ENCODE peak calls at places on chromosomes 12 and 14, in seven cellular contexts. K is fibroblast of mammary gland, Y is AG04450, W is psoas muscle, F is cardiac muscle cell, O is hepatocyte, U is uterus. C is an unnamed sample.
A peak's percentile ranks its signal among the peaks of the same experiment; 100 is the strongest.

GRCh38 chr12:16300222-16300621 is 22.7 kb upstream of the SLC15A5 start:
- DNase-seq in Y (no peak), O (no peak), U (no peak), F (peak; percentile 66), K (peak; percentile 56), W (no peak), C (no peak)

GRCh38 chr12:11885261-11886038 is 185.3 kb upstream of the BCL2L14 start:
- DNase-seq in W (no peak), Y (peak; percentile 42), F (peak; percentile 72), K (peak; percentile 31), U (no peak), O (peak; percentile 53), C (no peak)

GRCh38 chr14:51562816-51563215 is 88.9 kb upstream of the FRMD6 start:
- DNase-seq in U (no peak), K (peak; percentile 74), Y (no peak), W (no peak), F (no peak), O (no peak), C (no peak)

GRCh38 chr12:13173012-13173441 is 23.5 kb upstream of the EMP1 start:
- DNase-seq in U (peak; percentile 42), K (peak; percentile 96), W (no peak), O (peak; percentile 63), Y (peak; percentile 53), F (peak; percentile 68), C (no peak)

GRCh38 chr12:16603265-16603915 is 2.6 kb downstream of the LMO3 start:
- DNase-seq in Y (no peak), K (no peak), F (no peak), O (no peak), U (no peak), W (no peak), C (no peak)

GRCh38 chr12:108696111-108696995 is 35.0 kb downstream of the CORO1C start:
- DNase-seq in U (peak; percentile 56), K (peak; percentile 100), F (peak; percentile 99), O (peak; percentile 23), Y (peak; percentile 97), W (no peak), C (no peak)

GRCh38 chr12:126570571-126570970 is 1505.3 kb downstream of the AACS start:
- DNase-seq in K (no peak), F (no peak), U (no peak), W (no peak), Y (no peak), O (no peak), C (no peak)

GRCh38 chr14:92341791-92342190 is 18.8 kb downstream of the SLC24A4 start:
- DNase-seq in Y (no peak), K (no peak), U (no peak), F (no peak), O (no peak), W (no peak), C (no peak)

GRCh38 chr14:23481992-23482813 is 12.7 kb downstream of the NGDN start:
- DNase-seq in U (no peak), W (no peak), F (no peak), Y (no peak), O (no peak), K (no peak), C (no peak)

GRCh38 chr12:6748761-6749160 is 4.2 kb downstream of the MLF2 start:
- DNase-seq in Y (no peak), W (no peak), F (no peak), O (no peak), U (no peak), K (no peak), C (no peak)

GRCh38 chr12:58858030-58858429 is 62.3 kb downstream of the LRIG3 start:
- DNase-seq in Y (no peak), F (no peak), K (no peak), W (no peak), U (no peak), O (no peak), C (no peak)

GRCh38 chr12:116924558-116925453 is 14.1 kb downstream of the FBXW8 start:
- DNase-seq in O (no peak), Y (peak; percentile 44), U (no peak), K (peak; percentile 94), W (no peak), F (peak; percentile 57), C (no peak)

GRCh38 chr14:102321456-102322101 is 2.0 kb downstream of the ZNF839 start:
- DNase-seq in K (no peak), W (no peak), U (no peak), O (peak; percentile 50), F (no peak), Y (no peak), C (no peak)
- H3K4me3 ChIP-seq in K (no peak overlapping the region), W (no peak overlapping the region), U (no peak overlapping the region), O (no peak overlapping the region), F (no peak overlapping the region), Y (no peak overlapping the region), C (no peak overlapping the region)

DNA sequence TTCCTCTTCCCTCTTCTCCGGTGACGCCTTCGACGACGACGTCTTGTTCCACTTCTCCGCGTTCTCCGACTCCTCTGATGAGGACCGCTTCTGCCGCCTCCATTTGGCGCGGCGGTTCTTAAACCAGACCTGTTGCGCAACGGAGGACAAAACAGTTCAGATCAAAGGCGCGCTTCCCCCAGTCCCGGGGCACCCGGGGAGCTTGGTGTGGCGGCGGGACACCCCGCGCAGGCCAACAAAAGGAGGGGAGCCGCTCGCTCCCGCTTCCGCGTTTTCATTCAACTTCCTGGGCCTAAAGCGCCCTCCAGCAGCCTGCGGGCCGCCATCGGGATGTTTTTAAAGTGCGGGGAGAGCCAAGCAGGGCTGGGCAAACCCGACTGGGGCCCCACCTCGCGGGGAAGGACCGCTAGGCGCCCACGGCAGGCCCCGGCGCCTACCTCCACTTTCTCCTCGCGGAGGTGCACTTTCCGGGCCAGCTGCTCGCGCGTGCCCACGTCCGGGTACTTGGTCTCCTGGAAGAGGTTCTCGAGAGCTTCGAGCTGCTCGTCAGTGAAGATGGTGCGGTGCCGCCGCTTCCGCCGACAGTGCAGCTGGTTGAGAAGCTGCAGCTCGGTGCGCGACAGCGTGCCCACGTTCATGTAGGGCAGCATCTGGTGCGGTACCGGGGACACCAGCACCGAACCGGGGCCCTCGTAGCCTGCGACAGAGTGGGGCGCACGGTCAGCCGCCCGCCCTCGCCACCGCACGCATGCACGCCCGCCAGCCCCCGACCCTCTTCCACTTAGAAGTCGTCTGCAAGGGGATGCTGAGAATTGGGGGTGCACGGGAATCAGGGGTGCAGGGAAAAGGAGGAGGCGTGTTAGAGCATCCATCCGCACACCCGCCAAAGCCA is 1.1 kb downstream of the GSC start:
- DNase-seq in F (peak; percentile 20), K (peak; percentile 25), W (peak; percentile 84), Y (no peak), O (no peak), U (no peak), C (no peak)
- H3K4me3 ChIP-seq in F (peak overlapping the region; percentile 21), K (peak overlapping the region; percentile 33), W (peak overlapping the region; percentile 66), Y (no peak overlapping the region), O (peak overlapping the region; percentile 57), U (no peak overlapping the region), C (peak overlapping the region; percentile 51)

GRCh38 chr12:644293-644639 is 19.0 kb downstream of the NINJ2 start:
- DNase-seq in O (no peak), K (no peak), Y (no peak), F (no peak), W (no peak), U (no peak), C (peak; percentile 6)
- H3K4me3 ChIP-seq in O (no peak overlapping the region), K (no peak overlapping the region), Y (no peak overlapping the region), F (no peak overlapping the region), W (peak overlapping the region; percentile 87), U (no peak overlapping the region), C (no peak overlapping the region)

GRCh38 chr12:130800312-130800711 is 38.7 kb downstream of the STX2 start:
- DNase-seq in O (no peak), U (no peak), W (no peak), K (no peak), F (no peak), Y (no peak), C (no peak)

GRCh38 chr12:130795906-130796305 is 43.1 kb downstream of the STX2 start:
- DNase-seq in K (no peak), W (no peak), F (no peak), Y (no peak), O (no peak), U (no peak), C (no peak)

GRCh38 chr12:130799051-130799450 is 40.0 kb downstream of the STX2 start:
- DNase-seq in O (no peak), Y (no peak), W (no peak), F (no peak), U (no peak), K (no peak), C (no peak)

GRCh38 chr12:130792926-130793849 is 45.9 kb downstream of the STX2 start:
- DNase-seq in U (no peak), W (no peak), F (no peak), K (no peak), Y (no peak), O (no peak), C (no peak)

GRCh38 chr12:130796985-130797686 is 41.9 kb downstream of the STX2 start:
- DNase-seq in K (no peak), Y (no peak), F (no peak), O (no peak), U (no peak), W (no peak), C (no peak)
- H3K4me3 ChIP-seq in K (no peak overlapping the region), Y (no peak overlapping the region), F (no peak overlapping the region), O (no peak overlapping the region), U (no peak overlapping the region), W (no peak overlapping the region), C (no peak overlapping the region)